ENCODE peak calls at places on chromosomes 2 and 18, in six cellular contexts. F, K, J, G, S and Q are unnamed samples.

GRCh38 chr2:190869721-190870120 is 10.9 kb upstream of the GLS start:
- DNase-seq in F (no peak), K (no peak), J (no peak), G (no peak), S (no peak), Q (no peak)

GRCh38 chr18:50091495-50092249 is 103.3 kb downstream of the MYO5B start:
- DNase-seq in F (no peak), K (no peak), J (no peak), G (no peak), S (no peak), Q (no peak)

GRCh38 chr2:149104221-149104620 is 65.7 kb downstream of the LYPD6B start:
- DNase-seq in F (no peak), K (no peak), J (no peak), G (no peak), S (no peak), Q (no peak)

GRCh38 chr2:157172866-157173578 is 84.5 kb upstream of the GALNT5 start:
- DNase-seq in F (no peak), K (no peak), J (no peak), G (no peak), S (no peak), Q (no peak)

GRCh38 chr18:903703-904102 is 968 bp upstream of the ADCYAP1 start:
- DNase-seq in F (peak; percentile 84), K (peak; percentile 63), J (peak; percentile 11), G (peak; percentile 57), S (peak; percentile 62), Q (peak; percentile 53)

GRCh38 chr2:221447310-221447709 is 124.8 kb downstream of the EPHA4 start:
- DNase-seq in F (no peak), K (no peak), J (no peak), G (peak; percentile 19), S (no peak), Q (no peak)

GRCh38 chr2:71685073-71685848 is 231.9 kb downstream of the DYSF start:
- DNase-seq in F (no peak), K (no peak), J (no peak), G (no peak), S (no peak), Q (no peak)

GRCh38 chr2:231460073-231460861 is 4.0 kb downstream of the NCL start:
- DNase-seq in F (no peak), K (no peak), J (no peak), G (no peak), S (no peak), Q (no peak)

GRCh38 chr2:173414823-173415322 is 60.2 kb downstream of the CDCA7 start:
- DNase-seq in F (no peak), K (no peak), J (no peak), G (peak; percentile 82), S (no peak), Q (no peak)

GRCh38 chr2:23712756-23713151 is 214.2 kb downstream of the ATAD2B start:
- DNase-seq in F (no peak), K (no peak), J (no peak), G (no peak), S (no peak), Q (no peak)

GRCh38 chr2:9217838-9218770 is 11.5 kb downstream of the ASAP2 start:
- DNase-seq in F (no peak), K (no peak), J (no peak), G (no peak), S (no peak), Q (no peak)

GRCh38 chr2:219038600-219038999 is 2.7 kb downstream of the CFAP65 start:
- DNase-seq in F (no peak), K (no peak), J (no peak), G (no peak), S (no peak), Q (no peak)

GRCh38 chr2:182301093-182301492 is 125.7 kb downstream of the PDE1A start:
- DNase-seq in F (no peak), K (no peak), J (no peak), G (peak; percentile 33), S (no peak), Q (no peak)

GRCh38 chr2:239331560-239331959 is 69.3 kb downstream of the HDAC4 start:
- DNase-seq in F (no peak), K (no peak), J (no peak), G (no peak), S (no peak), Q (peak; percentile 11)

GRCh38 chr2:100178085-100178788 is 35.8 kb upstream of the AFF3 start:
- DNase-seq in F (peak; percentile 63), K (peak; percentile 26), J (no peak), G (peak; percentile 90), S (peak; percentile 14), Q (peak; percentile 19)

GRCh38 chr2:130355578-130356431 is at the start of gene PTPN18:
- DNase-seq in F (peak; percentile 79), K (peak; percentile 73), J (no peak), G (peak; percentile 86), S (peak; percentile 71), Q (peak; percentile 73)

GRCh38 chr18:24446453-24446852 is 14.0 kb upstream of the HRH4 start:
- DNase-seq in F (no peak), K (no peak), J (no peak), G (no peak), S (no peak), Q (no peak)

GRCh38 chr2:112727276-112728028 is 6.6 kb downstream of the NT5DC4 start:
- DNase-seq in F (no peak), K (no peak), J (no peak), G (no peak), S (no peak), Q (no peak)

GRCh38 chr2:158214431-158214830 is 112.8 kb downstream of the UPP2 start:
- DNase-seq in F (no peak), K (no peak), J (no peak), G (peak; percentile 68), S (no peak), Q (no peak)

GRCh38 chr2:10380048-10380926 is 67.8 kb downstream of the ODC1 start:
- DNase-seq in F (no peak), K (no peak), J (no peak), G (no peak), S (no peak), Q (no peak)

GRCh38 chr2:64112016-64112415 is 32.2 kb downstream of the PELI1 start:
- DNase-seq in F (no peak), K (no peak), J (no peak), G (no peak), S (no peak), Q (no peak)

GRCh38 chr2:99680946-99681345 is 191.1 kb upstream of the REV1 start:
- DNase-seq in F (no peak), K (no peak), J (no peak), G (peak; percentile 18), S (no peak), Q (no peak)

GRCh38 chr2:235330775-235331438 is 162.9 kb upstream of the AGAP1 start:
- DNase-seq in F (no peak), K (no peak), J (no peak), G (peak; percentile 97), S (no peak), Q (no peak)

GRCh38 chr2:160372010-160372356 is 121.6 kb downstream of the RBMS1 start:
- DNase-seq in F (no peak), K (no peak), J (no peak), G (no peak), S (no peak), Q (no peak)

GRCh38 chr2:86358982-86359381 is 21.6 kb upstream of the REEP1 start:
- DNase-seq in F (no peak), K (no peak), J (no peak), G (no peak), S (no peak), Q (no peak)

GRCh38 chr18:48800479-48800876 is 150.3 kb downstream of the SMAD7 start:
- DNase-seq in F (no peak), K (no peak), J (no peak), G (no peak), S (no peak), Q (no peak)

GRCh38 chr2:11490194-11490593 is 24.2 kb upstream of the E2F6 start:
- DNase-seq in F (no peak), K (no peak), J (no peak), G (no peak), S (no peak), Q (no peak)

GRCh38 chr2:175251425-175252041 is 70.0 kb upstream of the ATP5MC3 start:
- DNase-seq in F (peak; percentile 8), K (no peak), J (no peak), G (peak; percentile 71), S (no peak), Q (no peak)

GRCh38 chr18:35513181-35513932 is 15.6 kb upstream of the INO80C start:
- DNase-seq in F (no peak), K (no peak), J (no peak), G (peak; percentile 17), S (no peak), Q (no peak)

GRCh38 chr2:61855178-61855523 is 1.3 kb upstream of the FAM161A start:
- DNase-seq in F (peak; percentile 39), K (no peak), J (no peak), G (peak; percentile 49), S (peak; percentile 21), Q (no peak)

GRCh38 chr2:69798466-69798908 is 31.0 kb upstream of the GMCL1 start:
- DNase-seq in F (no peak), K (no peak), J (no peak), G (no peak), S (no peak), Q (no peak)

GRCh38 chr2:133266075-133266925 is 302.0 kb downstream of the NCKAP5 start:
- DNase-seq in F (peak; percentile 43), K (no peak), J (no peak), G (peak; percentile 28), S (no peak), Q (no peak)

GRCh38 chr2:28150211-28150879 is 242.3 kb upstream of the FOSL2 start:
- DNase-seq in F (no peak), K (no peak), J (no peak), G (no peak), S (no peak), Q (no peak)

GRCh38 chr2:199757466-199757865 is 93.5 kb downstream of the FTCDNL1 start:
- DNase-seq in F (no peak), K (no peak), J (no peak), G (no peak), S (no peak), Q (no peak)

GRCh38 chr2:239828192-239828972 is 196.8 kb downstream of the NDUFA10 start:
- DNase-seq in F (no peak), K (no peak), J (no peak), G (no peak), S (no peak), Q (peak; percentile 14)

GRCh38 chr2:241410739-241411176 is 54.7 kb downstream of the FARP2 start:
- DNase-seq in F (no peak), K (no peak), J (no peak), G (peak; percentile 86), S (no peak), Q (no peak)

GRCh38 chr2:222424729-222425671 is 657 bp downstream of the SGPP2 start:
- DNase-seq in F (no peak), K (peak; percentile 41), J (no peak), G (no peak), S (peak; percentile 7), Q (peak; percentile 28)

GRCh38 chr2:225173909-225174308 is 131.6 kb upstream of the DOCK10 start:
- DNase-seq in F (peak; percentile 10), K (no peak), J (no peak), G (no peak), S (no peak), Q (no peak)

GRCh38 chr2:20186078-20186854 is 38.7 kb downstream of the SDC1 start:
- DNase-seq in F (no peak), K (no peak), J (no peak), G (peak; percentile 68), S (no peak), Q (no peak)